ENCODE peak calls at places on chromosome 22, in seven cellular contexts. One of them, this sample, is unnamed.

GRCh38 chr22:29205598-29206371 is at the start of gene EMID1:
- DNase-seq in H9: peak
- DNase-seq in mesenchymal stem cell: peak
- DNase-seq in IMR-90: peak
- DNase-seq in mesendoderm: peak
- DNase-seq in H1: peak
- DNase-seq in neuronal stem cell: peak
- DNase-seq in this sample: peak

GRCh38 chr22:40635940-40636379 is 559 bp downstream of the MRTFA start:
- DNase-seq in H9: peak
- DNase-seq in mesenchymal stem cell: peak
- DNase-seq in IMR-90: no peak
- DNase-seq in mesendoderm: no peak
- DNase-seq in H1: no peak
- DNase-seq in neuronal stem cell: no peak
- DNase-seq in this sample: no peak

GRCh38 chr22:46801331-46801811 is 38.9 kb downstream of the TBC1D22A start:
- DNase-seq in H9: no peak
- DNase-seq in mesenchymal stem cell: no peak
- DNase-seq in IMR-90: no peak
- DNase-seq in mesendoderm: no peak
- DNase-seq in H1: no peak
- DNase-seq in neuronal stem cell: no peak
- DNase-seq in this sample: no peak

GRCh38 chr22:19241593-19241906 is 50.0 kb downstream of the CLTCL1 start:
- DNase-seq in H9: no peak
- DNase-seq in mesenchymal stem cell: no peak
- DNase-seq in IMR-90: no peak
- DNase-seq in mesendoderm: no peak
- DNase-seq in H1: no peak
- DNase-seq in neuronal stem cell: no peak
- DNase-seq in this sample: no peak

GRCh38 chr22:46931414-46931813 is 169.0 kb downstream of the TBC1D22A start:
- DNase-seq in H9: no peak
- DNase-seq in mesenchymal stem cell: peak
- DNase-seq in IMR-90: no peak
- DNase-seq in mesendoderm: peak
- DNase-seq in H1: peak
- DNase-seq in neuronal stem cell: no peak
- DNase-seq in this sample: no peak

GRCh38 chr22:17775781-17776470 is 1.7 kb upstream of the BID start:
- DNase-seq in H9: no peak
- DNase-seq in mesenchymal stem cell: no peak
- DNase-seq in IMR-90: no peak
- DNase-seq in mesendoderm: no peak
- DNase-seq in H1: no peak
- DNase-seq in neuronal stem cell: no peak
- DNase-seq in this sample: no peak

GRCh38 chr22:49691256-49691655 is 136.4 kb downstream of the BRD1 start:
- DNase-seq in H9: peak
- DNase-seq in mesenchymal stem cell: no peak
- DNase-seq in IMR-90: no peak
- DNase-seq in mesendoderm: no peak
- DNase-seq in H1: no peak
- DNase-seq in neuronal stem cell: no peak
- DNase-seq in this sample: no peak

GRCh38 chr22:17349172-17349571 is 20.1 kb upstream of the CECR2 start:
- DNase-seq in H9: no peak
- DNase-seq in mesenchymal stem cell: no peak
- DNase-seq in IMR-90: no peak
- DNase-seq in mesendoderm: no peak
- DNase-seq in H1: no peak
- DNase-seq in neuronal stem cell: no peak
- DNase-seq in this sample: no peak

GRCh38 chr22:19807914-19808872 is 46.5 kb downstream of the GNB1L start:
- DNase-seq in H9: no peak
- DNase-seq in mesenchymal stem cell: no peak
- DNase-seq in IMR-90: no peak
- DNase-seq in mesendoderm: no peak
- DNase-seq in H1: no peak
- DNase-seq in neuronal stem cell: no peak
- DNase-seq in this sample: no peak

GRCh38 chr22:26524870-26525269 is 12.6 kb upstream of the TFIP11 start:
- DNase-seq in H9: no peak
- DNase-seq in mesenchymal stem cell: no peak
- DNase-seq in IMR-90: no peak
- DNase-seq in mesendoderm: no peak
- DNase-seq in H1: no peak
- DNase-seq in neuronal stem cell: no peak
- DNase-seq in this sample: no peak

GRCh38 chr22:26527574-26528465 is 15.5 kb upstream of the TFIP11 start:
- DNase-seq in H9: no peak
- DNase-seq in mesenchymal stem cell: no peak
- DNase-seq in IMR-90: no peak
- DNase-seq in mesendoderm: no peak
- DNase-seq in H1: no peak
- DNase-seq in neuronal stem cell: no peak
- DNase-seq in this sample: no peak

GRCh38 chr22:26526165-26526564 is 13.9 kb upstream of the TFIP11 start:
- DNase-seq in H9: no peak
- DNase-seq in mesenchymal stem cell: no peak
- DNase-seq in IMR-90: no peak
- DNase-seq in mesendoderm: no peak
- DNase-seq in H1: no peak
- DNase-seq in neuronal stem cell: no peak
- DNase-seq in this sample: no peak

GRCh38 chr22:26527167-26527566 is 14.9 kb upstream of the TFIP11 start:
- DNase-seq in H9: no peak
- DNase-seq in mesenchymal stem cell: no peak
- DNase-seq in IMR-90: no peak
- DNase-seq in mesendoderm: no peak
- DNase-seq in H1: no peak
- DNase-seq in neuronal stem cell: no peak
- DNase-seq in this sample: no peak

GRCh38 chr22:26529345-26529744 is 17.1 kb upstream of the TFIP11 start:
- DNase-seq in H9: no peak
- DNase-seq in mesenchymal stem cell: no peak
- DNase-seq in IMR-90: no peak
- DNase-seq in mesendoderm: no peak
- DNase-seq in H1: no peak
- DNase-seq in neuronal stem cell: no peak
- DNase-seq in this sample: no peak
- H4K8ac ChIP-seq in H9: no peak
- H4K8ac ChIP-seq in mesenchymal stem cell: no peak
- H4K8ac ChIP-seq in IMR-90: no peak
- H4K8ac ChIP-seq in mesendoderm: no peak
- H4K8ac ChIP-seq in H1: no peak
- H4K8ac ChIP-seq in neuronal stem cell: no peak
- H4K8ac ChIP-seq in this sample: no peak

GRCh38 chr22:30607300-30607930 is 441 bp downstream of the TCN2 start:
- DNase-seq in H9: no peak
- DNase-seq in mesenchymal stem cell: no peak
- DNase-seq in IMR-90: no peak
- DNase-seq in mesendoderm: no peak
- DNase-seq in H1: no peak
- DNase-seq in neuronal stem cell: no peak
- DNase-seq in this sample: no peak

GRCh38 chr22:30607939-30608338 is 965 bp downstream of the TCN2 start:
- DNase-seq in H9: no peak
- DNase-seq in mesenchymal stem cell: no peak
- DNase-seq in IMR-90: no peak
- DNase-seq in mesendoderm: no peak
- DNase-seq in H1: no peak
- DNase-seq in neuronal stem cell: no peak
- DNase-seq in this sample: no peak

GRCh38 chr22:30604723-30605122 is 2.3 kb upstream of the TCN2 start:
- DNase-seq in H9: no peak
- DNase-seq in mesenchymal stem cell: no peak
- DNase-seq in IMR-90: no peak
- DNase-seq in mesendoderm: no peak
- DNase-seq in H1: no peak
- DNase-seq in neuronal stem cell: no peak
- DNase-seq in this sample: no peak

GRCh38 chr22:30606455-30607299 is at the start of gene TCN2:
- DNase-seq in H9: peak
- DNase-seq in mesenchymal stem cell: peak
- DNase-seq in IMR-90: peak
- DNase-seq in mesendoderm: peak
- DNase-seq in H1: peak
- DNase-seq in neuronal stem cell: peak
- DNase-seq in this sample: peak

GRCh38 chr22:30605449-30606110 is 1.4 kb upstream of the TCN2 start:
- DNase-seq in H9: peak
- DNase-seq in mesenchymal stem cell: peak
- DNase-seq in IMR-90: peak
- DNase-seq in mesendoderm: peak
- DNase-seq in H1: peak
- DNase-seq in neuronal stem cell: no peak
- DNase-seq in this sample: peak
- H4K8ac ChIP-seq in H9: no peak
- H4K8ac ChIP-seq in mesenchymal stem cell: peak
- H4K8ac ChIP-seq in IMR-90: peak
- H4K8ac ChIP-seq in mesendoderm: no peak
- H4K8ac ChIP-seq in H1: no peak
- H4K8ac ChIP-seq in neuronal stem cell: no peak
- H4K8ac ChIP-seq in this sample: peak

DNA sequence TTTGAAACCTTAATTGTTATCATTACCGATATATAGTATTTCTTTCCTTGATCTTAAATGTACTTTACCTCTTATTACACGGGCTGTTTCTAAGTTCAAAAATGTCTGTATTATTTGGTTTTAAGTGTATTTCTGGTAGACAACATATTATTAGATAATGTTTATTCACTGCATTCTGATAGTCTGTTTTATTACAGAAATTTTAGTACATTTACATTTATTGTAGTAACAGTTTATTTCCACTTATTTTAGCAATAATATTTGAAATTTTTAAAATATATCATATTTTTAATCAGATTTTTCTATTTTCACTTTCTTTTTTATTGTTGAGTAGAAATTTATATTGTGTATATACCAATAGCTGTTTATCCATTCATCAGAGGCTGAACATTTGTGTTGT is 1195.2 kb downstream of the TBC1D22A start:
- DNase-seq in H9: no peak
- DNase-seq in mesenchymal stem cell: no peak
- DNase-seq in IMR-90: no peak
- DNase-seq in mesendoderm: no peak
- DNase-seq in H1: no peak
- DNase-seq in neuronal stem cell: no peak
- DNase-seq in this sample: no peak
- H4K8ac ChIP-seq in H9: no peak
- H4K8ac ChIP-seq in mesenchymal stem cell: no peak
- H4K8ac ChIP-seq in IMR-90: no peak
- H4K8ac ChIP-seq in mesendoderm: no peak
- H4K8ac ChIP-seq in H1: no peak
- H4K8ac ChIP-seq in neuronal stem cell: no peak
- H4K8ac ChIP-seq in this sample: no peak

GRCh38 chr22:26580240-26580962 is 9.5 kb downstream of the TPST2 start:
- DNase-seq in H9: peak
- DNase-seq in mesenchymal stem cell: no peak
- DNase-seq in IMR-90: no peak
- DNase-seq in mesendoderm: peak
- DNase-seq in H1: no peak
- DNase-seq in neuronal stem cell: no peak
- DNase-seq in this sample: no peak

GRCh38 chr22:26581026-26581425 is 8.9 kb downstream of the TPST2 start:
- DNase-seq in H9: no peak
- DNase-seq in mesenchymal stem cell: no peak
- DNase-seq in IMR-90: no peak
- DNase-seq in mesendoderm: no peak
- DNase-seq in H1: no peak
- DNase-seq in neuronal stem cell: no peak
- DNase-seq in this sample: no peak

GRCh38 chr22:26584010-26584409 is 5.9 kb downstream of the TPST2 start:
- DNase-seq in H9: no peak
- DNase-seq in mesenchymal stem cell: no peak
- DNase-seq in IMR-90: no peak
- DNase-seq in mesendoderm: no peak
- DNase-seq in H1: no peak
- DNase-seq in neuronal stem cell: no peak
- DNase-seq in this sample: no peak

GRCh38 chr22:26579331-26579886 is 10.5 kb downstream of the TPST2 start:
- DNase-seq in H9: no peak
- DNase-seq in mesenchymal stem cell: no peak
- DNase-seq in IMR-90: no peak
- DNase-seq in mesendoderm: no peak
- DNase-seq in H1: no peak
- DNase-seq in neuronal stem cell: no peak
- DNase-seq in this sample: no peak

DNA sequence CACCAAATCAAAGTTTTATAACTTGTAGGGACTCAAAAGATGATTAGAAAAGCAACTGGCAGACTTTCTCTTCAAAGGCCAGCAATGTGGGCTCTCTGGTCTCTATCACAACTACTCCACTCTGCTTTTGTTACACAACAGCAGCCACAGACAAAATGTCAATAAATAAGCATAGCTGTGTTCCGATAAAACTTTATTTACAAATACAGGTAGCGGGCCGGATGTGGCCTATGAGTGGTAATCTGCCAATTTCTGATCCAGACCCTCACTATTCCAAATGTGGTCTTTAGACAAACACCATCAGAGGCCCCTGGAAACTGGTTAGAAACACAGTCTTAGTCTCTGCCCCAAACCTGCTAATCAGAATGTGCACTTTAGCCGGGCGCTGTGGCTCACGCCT is 8.2 kb downstream of the TPST2 start:
- DNase-seq in H9: no peak
- DNase-seq in mesenchymal stem cell: no peak
- DNase-seq in IMR-90: no peak
- DNase-seq in mesendoderm: no peak
- DNase-seq in H1: no peak
- DNase-seq in neuronal stem cell: no peak
- DNase-seq in this sample: no peak
- H4K8ac ChIP-seq in H9: no peak
- H4K8ac ChIP-seq in mesenchymal stem cell: no peak
- H4K8ac ChIP-seq in IMR-90: no peak
- H4K8ac ChIP-seq in mesendoderm: no peak
- H4K8ac ChIP-seq in H1: no peak
- H4K8ac ChIP-seq in neuronal stem cell: no peak
- H4K8ac ChIP-seq in this sample: no peak